ENCODE peak calls at places on chromosomes 1 and 21, in four cellular contexts. Q is upper lobe of right lung, M is MM.1S, B is fibroblast of lung. Y is an unnamed sample. For H3K27me3 and H3K36me3, the result is how much of the 10 kb centered on the place peaks cover.

GRCh38 chr1:110280126-110280525 is 59.1 kb upstream of the RBM15 start:
- DNase-seq in Q (no peak), M (no peak), B (no peak), Y (no peak)

GRCh38 chr1:23792151-23792945 is 1.4 kb downstream of the LYPLA2 start:
- DNase-seq in Q (peak), M (no peak), B (no peak), Y (no peak)

GRCh38 chr1:15261155-15262002 is 14.4 kb downstream of the FHAD1 start:
- DNase-seq in Q (peak), M (peak), B (no peak), Y (no peak)

GRCh38 chr1:230674581-230674980 is 32.3 kb downstream of the COG2 start:
- DNase-seq in Q (no peak), M (no peak), B (no peak), Y (no peak)

GRCh38 chr1:172499636-172500141 is 33.3 kb upstream of the SUCO start:
- DNase-seq in Q (peak), M (no peak), B (no peak), Y (peak)

GRCh38 chr1:48066951-48067350 is 69.8 kb upstream of the TRABD2B start:
- DNase-seq in Q (no peak), M (no peak), B (no peak), Y (no peak)

GRCh38 chr1:183185941-183186490 is at the start of gene LAMC2:
- DNase-seq in Q (peak), M (no peak), B (no peak), Y (peak)

GRCh38 chr1:29556657-29557056 is 320.3 kb downstream of the PTPRU start:
- DNase-seq in Q (peak), M (no peak), B (no peak), Y (no peak)

GRCh38 chr1:173050865-173051264 is at the start of gene TNFSF18:
- DNase-seq in Q (no peak), M (no peak), B (peak), Y (peak)

GRCh38 chr1:75841421-75841820 is 44.7 kb downstream of the MSH4 start:
- DNase-seq in Q (no peak), M (no peak), B (no peak), Y (no peak)

GRCh38 chr1:29387210-29387609 is 150.9 kb downstream of the PTPRU start:
- DNase-seq in Q (no peak), M (no peak), B (no peak), Y (no peak)

GRCh38 chr1:23528245-23528978 is 2.6 kb downstream of the E2F2 start:
- DNase-seq in Q (peak), M (peak), B (peak), Y (peak)

GRCh38 chr1:118118469-118118868 is 66.6 kb downstream of the SPAG17 start:
- DNase-seq in Q (peak), M (no peak), B (no peak), Y (no peak)

GRCh38 chr1:190754769-190755168 is 277.1 kb upstream of the BRINP3 start:
- DNase-seq in Q (no peak), M (no peak), B (peak), Y (no peak)

GRCh38 chr1:68331117-68331865 is 99.0 kb upstream of the WLS start:
- DNase-seq in Q (no peak), M (no peak), B (peak), Y (peak)

GRCh38 chr1:118486213-118486612 is 301.2 kb upstream of the SPAG17 start:
- DNase-seq in Q (no peak), M (no peak), B (no peak), Y (no peak)

GRCh38 chr1:1874901-1875300 is 16.0 kb downstream of the GNB1 start:
- DNase-seq in Q (no peak), M (no peak), B (no peak), Y (no peak)

GRCh38 chr1:108327534-108328462 is 83.9 kb upstream of the NBPF4 start:
- DNase-seq in Q (no peak), M (no peak), B (no peak), Y (no peak)

GRCh38 chr1:121546830-121547680 is 362.3 kb downstream of the SRGAP2C start:
- DNase-seq in Q (no peak), M (no peak), B (no peak), Y (no peak)

GRCh38 chr21:26099610-26100219 is 70.9 kb downstream of the APP start:
- DNase-seq in Q (no peak), M (no peak), B (peak), Y (no peak)

GRCh38 chr1:2314803-2315710 is 76.3 kb downstream of the MORN1 start:
- DNase-seq in Q (peak), M (no peak), B (peak), Y (no peak)

GRCh38 chr1:30133414-30134055 is 589.9 kb downstream of the MATN1 start:
- DNase-seq in Q (no peak), M (no peak), B (no peak), Y (no peak)

GRCh38 chr21:33026299-33026858 is 644 bp downstream of the OLIG2 start:
- DNase-seq in Q (no peak), M (no peak), B (no peak), Y (no peak)

GRCh38 chr1:188846468-188846867 is 1631.2 kb downstream of the BRINP3 start:
- DNase-seq in Q (no peak), M (no peak), B (no peak), Y (no peak)

GRCh38 chr21:15421947-15422346 is 307.8 kb upstream of the USP25 start:
- DNase-seq in Q (no peak), M (no peak), B (no peak), Y (no peak)

GRCh38 chr1:118945460-118945859 is 42.7 kb downstream of the TBX15 start:
- DNase-seq in Q (no peak), M (no peak), B (no peak), Y (peak)

GRCh38 chr1:145997156-145998023 is 1.0 kb upstream of the TXNIP start:
- DNase-seq in Q (peak), M (peak), B (no peak), Y (no peak)

GRCh38 chr1:63523738-63524137 is 413 bp downstream of the EFCAB7 start:
- DNase-seq in Q (no peak), M (no peak), B (no peak), Y (no peak)

GRCh38 chr1:53685272-53686051 is 53.5 kb downstream of the GLIS1 start:
- DNase-seq in Q (no peak), M (no peak), B (peak), Y (peak)

GRCh38 chr1:21909787-21910503 is 27.2 kb downstream of the HSPG2 start:
- DNase-seq in Q (peak), M (no peak), B (peak), Y (peak)

GRCh38 chr1:197928849-197929336 is 11.7 kb downstream of the LHX9 start:
- DNase-seq in Q (no peak), M (peak), B (no peak), Y (no peak)

GRCh38 chr1:59973719-59974118 is 47.1 kb upstream of the CYP2J2 start:
- DNase-seq in Q (no peak), M (no peak), B (no peak), Y (no peak)

GRCh38 chr21:42315296-42315891 is at the start of gene TFF3:
- DNase-seq in Q (peak), M (no peak), B (no peak), Y (no peak)

GRCh38 chr1:150053911-150054310 is 13.7 kb upstream of the VPS45 start:
- DNase-seq in Q (no peak), M (no peak), B (no peak), Y (no peak)

GRCh38 chr1:3133671-3134070 is 64.7 kb downstream of the PRDM16 start:
- DNase-seq in Q (peak), M (no peak), B (no peak), Y (peak)

GRCh38 chr1:233025156-233025555 is 74.7 kb downstream of the NTPCR start:
- DNase-seq in Q (no peak), M (no peak), B (no peak), Y (peak)

GRCh38 chr1:152013664-152014237 is 20.1 kb upstream of the S100A10 start:
- DNase-seq in Q (no peak), M (peak), B (no peak), Y (no peak)

GRCh38 chr21:27831177-27831576 is 864.3 kb upstream of the ADAMTS5 start:
- DNase-seq in Q (no peak), M (no peak), B (no peak), Y (no peak)

GRCh38 chr1:148309940-148310500 is 157.9 kb upstream of the NBPF11 start:
- DNase-seq in Q (peak), M (no peak), B (no peak), Y (no peak)
- H3K4me3 ChIP-seq in Q (peak), M (no peak), B (peak), Y (peak)

DNA sequence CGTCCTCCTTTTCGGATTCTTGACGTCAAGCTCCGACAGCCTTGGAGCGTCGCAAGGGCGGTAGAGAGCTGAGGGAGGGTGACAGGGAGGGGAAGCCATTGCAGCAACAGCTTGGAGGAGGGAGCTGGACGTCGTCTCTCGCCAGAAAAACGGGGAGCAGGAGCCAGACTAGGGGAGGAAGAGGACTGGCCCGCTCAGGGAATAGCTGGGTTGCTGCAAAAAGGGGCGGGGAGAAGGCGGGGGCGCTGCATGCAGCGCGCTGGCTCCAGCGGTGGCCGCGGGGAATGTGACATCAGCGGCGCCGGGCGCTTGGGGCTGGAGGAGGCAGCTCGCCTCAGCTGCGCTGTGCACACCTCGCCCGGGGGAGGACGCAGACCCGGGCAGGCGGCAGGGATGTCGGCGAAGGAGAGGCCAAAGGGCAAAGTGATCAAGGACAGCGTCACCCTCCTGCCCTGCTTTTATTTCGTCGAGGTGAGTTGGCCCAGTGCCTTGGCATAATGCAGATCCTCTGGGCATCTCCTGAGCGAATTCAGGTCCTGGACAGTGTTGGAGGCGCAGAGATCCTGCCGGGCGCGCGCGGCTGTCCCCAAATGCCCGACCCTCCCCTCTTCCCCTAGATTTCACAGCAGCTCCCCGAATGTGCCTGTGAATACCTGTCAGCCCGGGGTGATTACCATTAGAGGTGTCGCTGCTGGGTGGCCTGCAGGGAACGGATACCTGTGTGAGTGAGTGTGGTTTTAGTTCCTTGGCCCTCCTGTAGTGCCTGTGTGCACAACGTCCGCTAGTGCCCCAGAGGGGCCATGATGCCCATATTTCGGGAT is at the start of gene PLPPR4:
- DNase-seq in Q (peak), M (no peak), B (peak), Y (peak)
- H3K27me3 ChIP-seq in Q (under half), M (under half), B (under half), Y (under half)

GRCh38 chr1:156740679-156741612 is at the start of gene MRPL24:
- DNase-seq in Q (peak), M (peak), B (peak), Y (peak)

GRCh38 chr1:156742017-156742416 is 1.1 kb upstream of the MRPL24 start:
- DNase-seq in Q (no peak), M (no peak), B (no peak), Y (no peak)

GRCh38 chr1:156740307-156740678 is 595 bp downstream of the MRPL24 start:
- DNase-seq in Q (no peak), M (peak), B (no peak), Y (no peak)

GRCh38 chr1:156742801-156743200 is 1.9 kb upstream of the MRPL24 start:
- DNase-seq in Q (no peak), M (no peak), B (no peak), Y (no peak)

DNA sequence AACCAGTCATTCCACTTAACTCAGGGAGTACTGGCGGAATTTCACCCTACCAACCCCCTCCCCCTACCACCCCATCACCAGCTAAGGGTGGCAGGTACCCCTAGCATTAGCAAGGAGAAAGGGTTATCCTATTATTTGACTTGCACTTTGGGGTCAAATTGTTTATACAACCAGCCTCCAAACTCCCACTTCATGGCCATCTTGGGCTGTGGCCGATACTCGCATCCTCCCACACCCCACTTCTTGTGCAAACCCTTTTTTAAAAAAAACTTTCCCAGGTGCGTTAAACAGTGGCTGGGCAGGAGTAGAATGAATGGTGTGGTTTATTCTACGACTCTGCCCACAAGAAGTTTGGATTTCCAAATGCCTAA is 710 bp upstream of the MRPL24 start:
- DNase-seq in Q (no peak), M (peak), B (no peak), Y (no peak)
- H3K36me3 ChIP-seq in Q (under half), M (under half), B (under half), Y (under half)

GRCh38 chr1:156422602-156423091 is 53.6 kb downstream of the RHBG start:
- DNase-seq in Q (no peak), M (no peak), B (no peak), Y (no peak)

GRCh38 chr1:156419863-156420208 is 50.8 kb downstream of the RHBG start:
- DNase-seq in Q (no peak), M (no peak), B (no peak), Y (no peak)

GRCh38 chr1:156421939-156422601 is 53.1 kb downstream of the RHBG start:
- DNase-seq in Q (no peak), M (no peak), B (no peak), Y (no peak)

GRCh38 chr1:156420209-156421061 is 51.4 kb downstream of the RHBG start:
- DNase-seq in Q (no peak), M (peak), B (no peak), Y (no peak)

GRCh38 chr1:156421062-156421938 is 52.3 kb downstream of the RHBG start:
- DNase-seq in Q (peak), M (peak), B (peak), Y (peak)
- H3K4me3 ChIP-seq in Q (peak), M (peak), B (no peak), Y (no peak)

GRCh38 chr1:26831059-26831458 is 4.6 kb downstream of the ZDHHC18 start:
- DNase-seq in Q (no peak), M (no peak), B (no peak), Y (no peak)
- H3K27me3 ChIP-seq in Q (under half), M (under half), B (under half), Y (under half)

GRCh38 chr1:44870096-44870495 is 27.0 kb upstream of the PTCH2 start:
- DNase-seq in Q (no peak), M (no peak), B (no peak), Y (no peak)
- H3K36me3 ChIP-seq in Q (under half), M (under half), B (under half), Y (under half)

GRCh38 chr1:170699696-170700095 is 35.8 kb downstream of the PRRX1 start:
- DNase-seq in Q (no peak), M (no peak), B (no peak), Y (no peak)
- H3K4me3 ChIP-seq in Q (no peak), M (no peak), B (no peak), Y (no peak)

DNA sequence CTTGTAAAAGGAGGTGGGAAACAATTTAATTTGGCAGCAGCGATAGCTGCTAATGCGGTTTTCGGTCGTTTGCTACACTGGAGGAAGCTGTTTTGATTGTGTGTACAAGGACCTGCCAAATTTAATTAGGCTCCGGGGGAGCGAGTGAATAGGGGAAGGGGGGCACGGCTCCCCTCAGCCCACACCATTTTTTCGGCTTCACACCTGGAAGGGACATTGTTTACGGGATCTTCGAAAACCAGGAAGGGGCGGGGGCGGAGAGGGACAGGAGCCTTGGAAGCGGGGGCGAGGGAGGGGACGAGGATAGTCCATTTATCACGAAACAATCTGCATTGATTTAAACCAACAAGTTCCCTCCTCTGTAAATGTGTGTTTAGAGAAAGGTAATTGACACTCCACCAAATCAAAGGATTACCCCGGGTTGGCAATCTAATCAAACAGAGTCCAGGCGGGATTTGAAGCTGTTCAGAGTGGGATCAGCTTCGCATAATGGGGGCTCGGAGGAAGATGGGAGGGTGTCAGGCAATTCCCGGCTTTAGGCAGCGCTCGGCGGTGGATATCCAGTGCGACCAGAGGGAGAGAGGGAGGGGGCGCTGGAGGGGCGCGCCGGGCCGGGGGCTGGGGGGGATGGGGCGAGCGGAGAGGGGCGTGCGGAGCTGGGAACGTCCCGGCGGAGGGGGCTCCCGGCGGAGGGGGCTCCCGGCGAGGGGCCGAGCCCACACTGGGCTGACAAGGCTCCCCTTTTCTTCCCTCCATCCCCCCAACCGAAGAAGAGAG is 9.8 kb downstream of the PAX7 start:
- DNase-seq in Q (no peak), M (no peak), B (no peak), Y (no peak)
- H3K27me3 ChIP-seq in Q (half or more), M (half or more), B (half or more), Y (half or more)

GRCh38 chr1:43434256-43434655 is 19.5 kb downstream of the HYI start:
- DNase-seq in Q (no peak), M (no peak), B (no peak), Y (no peak)
- H3K36me3 ChIP-seq in Q (half or more), M (under half), B (under half), Y (half or more)

GRCh38 chr1:116288201-116288598 is 84.8 kb upstream of the ATP1A1 start:
- DNase-seq in Q (no peak), M (peak), B (no peak), Y (no peak)

GRCh38 chr1:116289219-116289618 is 83.8 kb upstream of the ATP1A1 start:
- DNase-seq in Q (no peak), M (no peak), B (no peak), Y (no peak)

GRCh38 chr1:116286541-116286971 is 86.5 kb upstream of the ATP1A1 start:
- DNase-seq in Q (no peak), M (no peak), B (peak), Y (peak)

GRCh38 chr1:116290085-116290670 is 82.9 kb upstream of the ATP1A1 start:
- DNase-seq in Q (no peak), M (no peak), B (no peak), Y (no peak)

DNA sequence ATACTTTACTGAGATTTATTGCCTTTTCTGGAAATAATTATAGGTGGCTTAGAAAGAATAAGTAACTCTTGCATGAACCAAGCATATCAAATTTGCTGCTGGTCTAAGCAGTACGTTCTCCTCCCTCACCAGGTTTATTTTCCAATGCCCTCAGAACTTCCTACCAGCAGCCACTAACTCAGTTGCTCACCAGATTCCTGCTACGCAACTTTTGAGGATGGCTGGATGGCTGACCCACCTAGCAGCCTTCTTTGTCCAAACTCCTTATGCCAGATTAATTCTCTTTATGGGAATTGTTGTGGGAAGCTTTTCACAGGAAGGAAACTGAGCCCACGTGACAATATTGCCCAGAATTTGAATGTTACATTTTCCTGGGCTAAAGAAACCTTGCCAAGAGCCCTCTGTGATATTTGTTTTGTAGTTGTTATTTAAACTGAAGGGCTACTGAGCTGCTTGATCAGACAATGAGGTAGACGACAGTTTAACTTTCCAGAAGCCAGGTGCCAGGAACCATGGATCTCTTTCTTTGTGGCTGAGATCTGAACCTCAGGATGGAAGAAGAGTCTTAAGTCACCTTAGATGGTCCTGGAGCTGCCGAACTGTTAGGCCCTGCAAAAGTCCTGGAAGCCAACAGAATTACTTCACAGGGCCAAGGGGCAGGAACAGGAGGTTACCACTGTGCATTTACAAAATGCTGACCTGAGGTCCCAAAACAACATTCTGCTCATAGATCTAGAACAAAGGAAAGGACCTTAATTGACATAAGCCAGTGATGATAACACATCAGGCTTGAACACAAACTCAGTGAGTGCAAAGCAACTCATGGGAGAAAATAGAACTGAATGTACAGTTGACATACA is 85.5 kb upstream of the ATP1A1 start:
- DNase-seq in Q (no peak), M (no peak), B (no peak), Y (no peak)
- H3K4me3 ChIP-seq in Q (no peak), M (no peak), B (no peak), Y (no peak)